ENCODE peak calls at places on chromosomes 16 and 17, in eight cellular contexts. One of them, this sample, is unnamed.

GRCh38 chr17:58702045-58702476 is 9.7 kb downstream of the RAD51C start:
- DNase-seq in IMR-90: no peak
- DNase-seq in HCT116: no peak
- DNase-seq in fibroblast of lung: no peak
- DNase-seq in mammary epithelial cell: no peak
- DNase-seq in mesenchymal stem cell: no peak
- DNase-seq in aorta: no peak
- DNase-seq in ovary: no peak
- DNase-seq in this sample: no peak

GRCh38 chr17:68248199-68248825 is 469 bp downstream of the AMZ2 start:
- DNase-seq in IMR-90: peak
- DNase-seq in HCT116: no peak
- DNase-seq in ovary: no peak
- DNase-seq in mesenchymal stem cell: peak
- DNase-seq in fibroblast of lung: peak
- DNase-seq in aorta: no peak
- DNase-seq in mammary epithelial cell: peak
- DNase-seq in this sample: no peak

GRCh38 chr17:21286771-21287702 is 2.5 kb downstream of the MAP2K3 start:
- DNase-seq in fibroblast of lung: no peak
- DNase-seq in HCT116: peak
- DNase-seq in aorta: no peak
- DNase-seq in ovary: no peak
- DNase-seq in mammary epithelial cell: peak
- DNase-seq in IMR-90: no peak
- DNase-seq in mesenchymal stem cell: no peak
- DNase-seq in this sample: peak

GRCh38 chr16:10539256-10539655 is 41.1 kb downstream of the EMP2 start:
- DNase-seq in IMR-90: no peak
- DNase-seq in aorta: peak
- DNase-seq in mammary epithelial cell: no peak
- DNase-seq in mesenchymal stem cell: no peak
- DNase-seq in ovary: no peak
- DNase-seq in fibroblast of lung: no peak
- DNase-seq in HCT116: no peak
- DNase-seq in this sample: no peak

GRCh38 chr17:58703137-58703846 is 10.9 kb downstream of the RAD51C start:
- DNase-seq in aorta: no peak
- DNase-seq in fibroblast of lung: peak
- DNase-seq in HCT116: no peak
- DNase-seq in ovary: no peak
- DNase-seq in IMR-90: peak
- DNase-seq in mesenchymal stem cell: peak
- DNase-seq in mammary epithelial cell: peak
- DNase-seq in this sample: no peak

GRCh38 chr17:36705651-36706436 is 104.5 kb downstream of the MRM1 start:
- DNase-seq in aorta: no peak
- DNase-seq in HCT116: peak
- DNase-seq in mesenchymal stem cell: peak
- DNase-seq in mammary epithelial cell: peak
- DNase-seq in fibroblast of lung: peak
- DNase-seq in ovary: no peak
- DNase-seq in IMR-90: peak
- DNase-seq in this sample: peak

GRCh38 chr16:75203106-75203505 is 3.9 kb downstream of the CTRB2 start:
- DNase-seq in mammary epithelial cell: no peak
- DNase-seq in fibroblast of lung: no peak
- DNase-seq in IMR-90: no peak
- DNase-seq in ovary: peak
- DNase-seq in aorta: peak
- DNase-seq in mesenchymal stem cell: no peak
- DNase-seq in HCT116: no peak
- DNase-seq in this sample: no peak

GRCh38 chr17:49361129-49361901 is 735 bp downstream of the ZNF652 start:
- DNase-seq in mesenchymal stem cell: peak
- DNase-seq in fibroblast of lung: peak
- DNase-seq in HCT116: no peak
- DNase-seq in ovary: no peak
- DNase-seq in IMR-90: no peak
- DNase-seq in mammary epithelial cell: peak
- DNase-seq in aorta: peak
- DNase-seq in this sample: peak

GRCh38 chr17:81291662-81292061 is 3.4 kb downstream of the SLC38A10 start:
- DNase-seq in mesenchymal stem cell: peak
- DNase-seq in HCT116: peak
- DNase-seq in ovary: peak
- DNase-seq in IMR-90: peak
- DNase-seq in mammary epithelial cell: peak
- DNase-seq in fibroblast of lung: peak
- DNase-seq in aorta: peak
- DNase-seq in this sample: peak

GRCh38 chr17:42818379-42818778 is 5.7 kb downstream of the BECN1 start:
- DNase-seq in mammary epithelial cell: no peak
- DNase-seq in mesenchymal stem cell: no peak
- DNase-seq in HCT116: no peak
- DNase-seq in IMR-90: peak
- DNase-seq in ovary: no peak
- DNase-seq in aorta: no peak
- DNase-seq in fibroblast of lung: peak
- DNase-seq in this sample: no peak

GRCh38 chr16:17224859-17225258 is 245.9 kb downstream of the XYLT1 start:
- DNase-seq in ovary: peak
- DNase-seq in mammary epithelial cell: peak
- DNase-seq in aorta: no peak
- DNase-seq in fibroblast of lung: peak
- DNase-seq in HCT116: no peak
- DNase-seq in mesenchymal stem cell: no peak
- DNase-seq in IMR-90: peak
- DNase-seq in this sample: peak

GRCh38 chr17:67381925-67382257 is 4.8 kb downstream of the PITPNC1 start:
- DNase-seq in mesenchymal stem cell: no peak
- DNase-seq in IMR-90: no peak
- DNase-seq in mammary epithelial cell: no peak
- DNase-seq in fibroblast of lung: no peak
- DNase-seq in HCT116: no peak
- DNase-seq in aorta: no peak
- DNase-seq in ovary: no peak
- DNase-seq in this sample: no peak

GRCh38 chr16:88005968-88006367 is 54.7 kb downstream of the BANP start:
- DNase-seq in HCT116: no peak
- DNase-seq in IMR-90: no peak
- DNase-seq in fibroblast of lung: no peak
- DNase-seq in mammary epithelial cell: no peak
- DNase-seq in mesenchymal stem cell: no peak
- DNase-seq in aorta: no peak
- DNase-seq in ovary: no peak
- DNase-seq in this sample: no peak

GRCh38 chr16:54540525-54541180 is 254.1 kb upstream of the IRX3 start:
- DNase-seq in mammary epithelial cell: no peak
- DNase-seq in HCT116: no peak
- DNase-seq in IMR-90: no peak
- DNase-seq in mesenchymal stem cell: no peak
- DNase-seq in aorta: no peak
- DNase-seq in fibroblast of lung: no peak
- DNase-seq in ovary: no peak
- DNase-seq in this sample: no peak

DNA sequence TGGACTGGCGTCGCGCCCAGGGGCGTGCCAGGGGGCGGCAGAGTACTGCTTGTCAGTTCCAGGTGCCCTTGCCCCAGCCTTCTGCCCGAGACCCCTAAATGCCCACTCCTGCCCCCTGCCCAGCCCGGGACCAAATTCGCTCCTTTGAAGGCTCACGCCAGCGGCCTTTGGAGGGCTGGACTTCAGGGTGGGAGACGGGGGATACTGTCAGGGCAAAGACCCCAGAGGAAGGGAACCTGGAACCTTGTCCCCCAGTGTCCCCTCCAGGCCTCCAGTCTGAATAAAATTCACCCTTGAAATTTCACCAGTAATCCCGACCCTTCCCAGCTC is 737 bp downstream of the OTOP3 start:
- DNase-seq in HCT116: no peak
- DNase-seq in ovary: no peak
- DNase-seq in aorta: no peak
- DNase-seq in IMR-90: no peak
- DNase-seq in mammary epithelial cell: no peak
- DNase-seq in mesenchymal stem cell: no peak
- DNase-seq in fibroblast of lung: no peak
- DNase-seq in this sample: no peak
- H3K4me3 ChIP-seq in HCT116: no peak
- H3K4me3 ChIP-seq in ovary: no peak
- H3K4me3 ChIP-seq in aorta: no peak
- H3K4me3 ChIP-seq in IMR-90: no peak
- H3K4me3 ChIP-seq in mammary epithelial cell: no peak
- H3K4me3 ChIP-seq in mesenchymal stem cell: no peak
- H3K4me3 ChIP-seq in fibroblast of lung: no peak
- H3K4me3 ChIP-seq in this sample: no peak

DNA sequence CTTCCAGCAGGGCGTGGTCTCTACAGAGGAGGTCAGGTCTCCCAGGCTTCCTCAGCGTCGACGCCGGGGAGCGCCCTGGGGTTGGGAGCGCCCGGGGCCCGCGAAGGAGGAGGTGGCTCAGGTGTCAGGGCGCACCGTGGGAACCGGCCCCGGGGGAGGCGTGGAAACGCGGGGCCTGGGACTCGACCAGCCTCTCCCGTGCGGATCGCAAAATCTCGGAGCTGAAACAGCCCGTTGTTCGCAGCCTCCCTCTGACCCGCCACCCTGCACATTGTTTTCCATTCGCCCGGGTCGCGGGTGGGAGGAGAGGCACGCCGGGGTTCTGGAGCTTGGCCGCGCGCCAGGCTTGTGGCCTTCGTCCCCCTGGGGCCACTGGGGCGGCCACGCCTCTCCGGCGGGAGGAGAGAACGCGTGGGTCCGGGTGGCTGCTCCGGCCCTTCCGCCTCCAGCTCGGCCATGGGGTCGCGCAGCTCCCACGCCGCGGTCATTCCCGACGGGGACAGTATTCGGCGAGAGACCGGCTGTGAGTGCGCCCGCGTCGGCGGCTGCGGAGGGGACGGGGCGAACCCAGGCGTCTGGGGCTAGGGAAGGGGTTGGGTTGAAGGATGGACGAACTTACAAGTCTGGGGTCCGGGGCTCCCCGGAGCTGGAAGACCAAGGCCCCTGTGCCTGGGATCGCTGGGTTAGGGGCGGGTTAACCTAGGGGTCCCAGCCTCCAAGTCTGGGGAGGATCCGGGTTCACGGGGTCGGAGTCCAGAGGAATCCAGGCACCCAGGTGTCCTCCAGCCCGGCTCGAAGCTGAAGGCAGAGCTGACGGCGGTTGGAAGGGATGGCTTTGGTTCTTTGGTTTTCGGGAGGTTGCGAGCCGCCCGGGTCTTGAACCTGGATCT is at the start of gene CHP2:
- DNase-seq in ovary: no peak
- DNase-seq in mammary epithelial cell: peak
- DNase-seq in fibroblast of lung: no peak
- DNase-seq in IMR-90: no peak
- DNase-seq in HCT116: no peak
- DNase-seq in aorta: peak
- DNase-seq in mesenchymal stem cell: no peak
- DNase-seq in this sample: no peak
- H3K4me3 ChIP-seq in ovary: peak
- H3K4me3 ChIP-seq in mammary epithelial cell: peak
- H3K4me3 ChIP-seq in fibroblast of lung: no peak
- H3K4me3 ChIP-seq in IMR-90: no peak
- H3K4me3 ChIP-seq in HCT116: no peak
- H3K4me3 ChIP-seq in aorta: no peak
- H3K4me3 ChIP-seq in mesenchymal stem cell: no peak
- H3K4me3 ChIP-seq in this sample: no peak

GRCh38 chr16:22770866-22771265 is 43.1 kb upstream of the HS3ST2 start:
- DNase-seq in aorta: no peak
- DNase-seq in fibroblast of lung: no peak
- DNase-seq in mammary epithelial cell: peak
- DNase-seq in ovary: no peak
- DNase-seq in HCT116: no peak
- DNase-seq in IMR-90: no peak
- DNase-seq in mesenchymal stem cell: no peak
- DNase-seq in this sample: no peak

GRCh38 chr16:22771551-22771950 is 42.4 kb upstream of the HS3ST2 start:
- DNase-seq in fibroblast of lung: no peak
- DNase-seq in IMR-90: no peak
- DNase-seq in HCT116: no peak
- DNase-seq in mammary epithelial cell: no peak
- DNase-seq in ovary: no peak
- DNase-seq in mesenchymal stem cell: no peak
- DNase-seq in aorta: no peak
- DNase-seq in this sample: no peak

GRCh38 chr16:22775220-22775912 is 38.6 kb upstream of the HS3ST2 start:
- DNase-seq in ovary: no peak
- DNase-seq in fibroblast of lung: no peak
- DNase-seq in mesenchymal stem cell: no peak
- DNase-seq in mammary epithelial cell: no peak
- DNase-seq in IMR-90: no peak
- DNase-seq in aorta: no peak
- DNase-seq in HCT116: no peak
- DNase-seq in this sample: no peak
- H3K4me3 ChIP-seq in ovary: no peak
- H3K4me3 ChIP-seq in fibroblast of lung: no peak
- H3K4me3 ChIP-seq in mesenchymal stem cell: no peak
- H3K4me3 ChIP-seq in mammary epithelial cell: no peak
- H3K4me3 ChIP-seq in IMR-90: no peak
- H3K4me3 ChIP-seq in aorta: no peak
- H3K4me3 ChIP-seq in HCT116: no peak
- H3K4me3 ChIP-seq in this sample: no peak

GRCh38 chr16:57194512-57194911 is 8.4 kb downstream of the RSPRY1 start:
- DNase-seq in fibroblast of lung: peak
- DNase-seq in mesenchymal stem cell: peak
- DNase-seq in mammary epithelial cell: peak
- DNase-seq in aorta: no peak
- DNase-seq in IMR-90: peak
- DNase-seq in HCT116: peak
- DNase-seq in ovary: no peak
- DNase-seq in this sample: no peak
- H3K4me3 ChIP-seq in fibroblast of lung: peak
- H3K4me3 ChIP-seq in mesenchymal stem cell: no peak
- H3K4me3 ChIP-seq in mammary epithelial cell: peak
- H3K4me3 ChIP-seq in aorta: no peak
- H3K4me3 ChIP-seq in IMR-90: no peak
- H3K4me3 ChIP-seq in HCT116: peak
- H3K4me3 ChIP-seq in ovary: no peak
- H3K4me3 ChIP-seq in this sample: no peak

GRCh38 chr17:40500709-40501108 is 714 bp downstream of the TNS4 start:
- DNase-seq in aorta: peak
- DNase-seq in fibroblast of lung: no peak
- DNase-seq in ovary: no peak
- DNase-seq in HCT116: no peak
- DNase-seq in mesenchymal stem cell: no peak
- DNase-seq in mammary epithelial cell: no peak
- DNase-seq in IMR-90: no peak
- DNase-seq in this sample: no peak
- H3K4me3 ChIP-seq in aorta: no peak
- H3K4me3 ChIP-seq in fibroblast of lung: no peak
- H3K4me3 ChIP-seq in ovary: no peak
- H3K4me3 ChIP-seq in HCT116: peak
- H3K4me3 ChIP-seq in mesenchymal stem cell: no peak
- H3K4me3 ChIP-seq in mammary epithelial cell: peak
- H3K4me3 ChIP-seq in IMR-90: no peak
- H3K4me3 ChIP-seq in this sample: no peak